ENCODE peak calls at places on chromosomes 5 and 9, in four cellular contexts. S, N, Y and D are unnamed samples.

GRCh38 chr5:164475339-164475977 is 970.0 kb downstream of the MAT2B start:
- DNase-seq in S (peak), N (no peak), Y (no peak), D (peak)

GRCh38 chr9:96219615-96220257 is 82.2 kb downstream of the HSD17B3 start:
- DNase-seq in S (no peak), N (peak), Y (peak), D (peak)

GRCh38 chr5:115414406-115415142 is 118.1 kb upstream of the CCDC112 start:
- DNase-seq in S (peak), N (no peak), Y (no peak), D (no peak)

GRCh38 chr9:22108581-22109370 is 99.7 kb upstream of the CDKN2B start:
- DNase-seq in S (peak), N (no peak), Y (no peak), D (no peak)

GRCh38 chr5:143304836-143305475 is 98.5 kb downstream of the NR3C1 start:
- DNase-seq in S (no peak), N (no peak), Y (no peak), D (no peak)

GRCh38 chr5:154868702-154869101 is 10.3 kb downstream of the CNOT8 start:
- DNase-seq in S (peak), N (no peak), Y (peak), D (peak)

GRCh38 chr9:104074876-104075275 is 19.2 kb upstream of the SMC2 start:
- DNase-seq in S (peak), N (no peak), Y (no peak), D (no peak)

GRCh38 chr9:1979815-1980367 is 35.3 kb upstream of the SMARCA2 start:
- DNase-seq in S (peak), N (no peak), Y (no peak), D (no peak)

GRCh38 chr9:114033397-114034103 is 44.5 kb downstream of the AMBP start:
- DNase-seq in S (no peak), N (peak), Y (peak), D (peak)

GRCh38 chr9:87889882-87890252 is 7.2 kb downstream of the SPATA31E1 start:
- DNase-seq in S (no peak), N (peak), Y (no peak), D (no peak)

GRCh38 chr5:145827275-145827674 is 7.9 kb downstream of the PRELID2 start:
- DNase-seq in S (no peak), N (no peak), Y (no peak), D (no peak)

GRCh38 chr5:15938961-15939360 is 240.6 kb downstream of the MARCHF11 start:
- DNase-seq in S (peak), N (no peak), Y (no peak), D (no peak)

GRCh38 chr9:130347931-130348330 is 82.4 kb downstream of the HMCN2 start:
- DNase-seq in S (no peak), N (no peak), Y (no peak), D (no peak)

GRCh38 chr5:44981708-44982107 is 173.0 kb downstream of the MRPS30 start:
- DNase-seq in S (no peak), N (no peak), Y (no peak), D (no peak)

GRCh38 chr5:80825780-80826460 is 134.2 kb upstream of the RASGRF2 start:
- DNase-seq in S (no peak), N (no peak), Y (no peak), D (no peak)

GRCh38 chr5:153711755-153712154 is 221.3 kb downstream of the GRIA1 start:
- DNase-seq in S (peak), N (no peak), Y (no peak), D (no peak)

GRCh38 chr5:53418409-53418808 is 62.0 kb upstream of the FST start:
- DNase-seq in S (peak), N (no peak), Y (no peak), D (peak)

GRCh38 chr5:149125386-149125891 is 15.9 kb upstream of the ABLIM3 start:
- DNase-seq in S (peak), N (peak), Y (peak), D (peak)

GRCh38 chr9:116372081-116372673 is 218.6 kb downstream of the PAPPA start:
- DNase-seq in S (no peak), N (no peak), Y (no peak), D (no peak)

GRCh38 chr5:171750316-171750788 is 35.3 kb upstream of the SMIM23 start:
- DNase-seq in S (peak), N (peak), Y (peak), D (peak)

GRCh38 chr5:67221487-67222242 is 25.1 kb upstream of the CD180 start:
- DNase-seq in S (no peak), N (no peak), Y (no peak), D (no peak)

GRCh38 chr5:111083323-111083722 is 8.8 kb upstream of the WDR36 start:
- DNase-seq in S (no peak), N (no peak), Y (no peak), D (no peak)

GRCh38 chr9:71819115-71819739 is 50.9 kb upstream of the CEMIP2 start:
- DNase-seq in S (peak), N (no peak), Y (no peak), D (no peak)

GRCh38 chr5:105392122-105392709 is 1829.6 kb upstream of the NUDT12 start:
- DNase-seq in S (no peak), N (no peak), Y (peak), D (no peak)
- H3K9ac ChIP-seq in S (no peak), N (no peak), Y (no peak), D (no peak)

GRCh38 chr9:124225945-124226344 is 31.8 kb upstream of the NEK6 start:
- DNase-seq in S (no peak), N (no peak), Y (no peak), D (no peak)
- H4K5ac ChIP-seq in S (no peak), N (no peak), Y (no peak), D (no peak)

GRCh38 chr5:138538943-138539627 is 4.0 kb downstream of the ETF1 start:
- DNase-seq in S (no peak), N (no peak), Y (no peak), D (no peak)

GRCh38 chr5:138539791-138540190 is 3.2 kb downstream of the ETF1 start:
- DNase-seq in S (no peak), N (no peak), Y (no peak), D (no peak)

GRCh38 chr5:138536665-138537315 is 6.2 kb downstream of the ETF1 start:
- DNase-seq in S (no peak), N (peak), Y (no peak), D (peak)

GRCh38 chr5:138533973-138534941 is 8.8 kb downstream of the ETF1 start:
- DNase-seq in S (no peak), N (no peak), Y (no peak), D (no peak)

DNA sequence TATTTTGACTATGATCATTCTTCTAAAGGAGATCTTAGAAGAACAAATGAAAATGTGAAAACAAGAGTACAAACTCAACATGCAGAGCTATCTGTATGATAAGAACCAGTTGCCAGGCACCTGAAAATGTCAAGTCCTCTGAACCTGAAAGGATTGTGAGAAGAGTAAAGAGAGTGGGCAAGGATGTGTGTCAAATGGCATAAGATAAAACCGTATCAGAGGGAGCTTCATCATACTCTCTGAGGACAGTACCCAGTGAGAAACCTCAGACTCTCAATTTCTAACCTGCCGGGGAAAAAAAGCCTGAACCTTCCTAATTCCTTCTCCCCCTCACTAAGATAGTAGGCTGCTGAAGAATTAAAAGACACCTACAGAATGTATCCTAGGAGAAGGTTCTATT is 6.8 kb downstream of the ETF1 start:
- DNase-seq in S (no peak), N (no peak), Y (no peak), D (no peak)
- H3K9ac ChIP-seq in S (no peak), N (no peak), Y (no peak), D (no peak)

GRCh38 chr9:136259836-136260235 is 14.2 kb upstream of the QSOX2 start:
- DNase-seq in S (no peak), N (no peak), Y (no peak), D (no peak)

GRCh38 chr9:136259517-136259813 is 13.9 kb upstream of the QSOX2 start:
- DNase-seq in S (no peak), N (no peak), Y (no peak), D (no peak)

GRCh38 chr9:136258299-136258625 is 12.7 kb upstream of the QSOX2 start:
- DNase-seq in S (no peak), N (no peak), Y (no peak), D (no peak)

GRCh38 chr9:136257381-136258298 is 12.0 kb upstream of the QSOX2 start:
- DNase-seq in S (no peak), N (no peak), Y (no peak), D (no peak)

DNA sequence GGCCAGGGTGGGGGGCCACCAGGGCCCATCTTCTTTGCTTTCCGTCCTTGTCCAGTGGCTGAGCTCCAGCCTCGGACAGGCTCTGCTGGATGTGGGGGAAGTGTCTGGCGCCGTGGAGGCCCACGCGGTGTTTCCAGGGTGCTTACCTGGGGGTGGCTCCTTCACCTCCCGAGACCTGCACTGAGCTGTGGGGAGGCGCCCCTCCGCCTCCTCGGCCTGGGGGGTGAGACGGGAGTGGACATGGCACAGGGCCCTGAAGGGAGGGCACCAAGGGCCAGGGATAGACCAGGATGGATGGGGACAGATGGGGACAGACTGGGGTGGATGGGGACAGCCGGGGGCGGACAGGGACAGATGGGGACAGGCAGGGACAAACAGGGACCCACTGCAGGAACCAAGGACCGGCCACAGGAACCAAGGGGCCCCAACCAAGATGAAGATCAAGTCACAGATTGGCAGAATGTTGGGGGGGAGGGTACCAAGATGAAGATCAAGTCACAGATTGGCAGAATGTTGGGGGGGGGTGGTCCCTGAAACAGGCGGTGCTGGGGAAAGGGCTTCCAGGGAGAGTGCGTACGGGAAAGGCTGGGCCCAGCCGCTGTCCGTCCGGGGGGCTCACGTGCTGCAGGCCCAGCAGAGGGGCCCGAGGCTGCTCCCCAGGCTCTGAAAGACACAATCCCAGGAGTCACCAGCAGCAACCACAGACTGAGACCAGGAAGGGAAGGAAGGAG is 13.3 kb upstream of the QSOX2 start:
- DNase-seq in S (no peak), N (no peak), Y (no peak), D (no peak)
- H4K5ac ChIP-seq in S (no peak), N (no peak), Y (no peak), D (no peak)

GRCh38 chr5:174339130-174339529 is 293.6 kb downstream of the NSG2 start:
- DNase-seq in S (no peak), N (no peak), Y (no peak), D (no peak)

GRCh38 chr5:174337276-174338203 is 292.0 kb downstream of the NSG2 start:
- DNase-seq in S (no peak), N (no peak), Y (no peak), D (peak)

GRCh38 chr5:174338204-174339010 is 292.9 kb downstream of the NSG2 start:
- DNase-seq in S (no peak), N (no peak), Y (no peak), D (peak)

GRCh38 chr5:174335682-174336364 is 290.3 kb downstream of the NSG2 start:
- DNase-seq in S (no peak), N (no peak), Y (no peak), D (no peak)

GRCh38 chr5:174336479-174336878 is 291.0 kb downstream of the NSG2 start:
- DNase-seq in S (no peak), N (no peak), Y (no peak), D (no peak)
- H3K9ac ChIP-seq in S (no peak), N (no peak), Y (no peak), D (no peak)

DNA sequence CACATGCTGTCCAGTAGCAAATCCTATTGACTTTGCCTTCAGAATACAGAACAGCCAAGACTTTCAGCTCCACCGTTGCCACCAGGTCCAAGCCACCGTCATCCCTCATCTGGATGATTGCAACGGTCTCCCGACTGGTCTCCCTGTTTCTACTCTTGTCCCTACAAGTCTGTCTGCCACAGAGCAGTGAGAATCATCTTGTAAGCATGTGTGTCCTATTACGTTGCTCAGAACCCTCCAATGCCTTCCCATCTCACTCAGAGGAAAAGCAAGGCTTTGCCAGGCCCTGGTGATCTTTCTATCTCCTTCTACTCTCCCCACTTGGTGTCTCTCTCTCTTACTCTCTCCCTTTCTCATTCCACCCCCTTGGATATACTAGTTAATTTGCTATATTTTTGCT is 76.7 kb upstream of the GDNF start:
- DNase-seq in S (no peak), N (no peak), Y (no peak), D (no peak)
- H4K5ac ChIP-seq in S (no peak), N (no peak), Y (no peak), D (no peak)

GRCh38 chr9:127634021-127634420 is 21.9 kb downstream of the STXBP1 start:
- DNase-seq in S (no peak), N (no peak), Y (no peak), D (peak)

GRCh38 chr9:127635198-127635735 is 23.2 kb downstream of the STXBP1 start:
- DNase-seq in S (peak), N (no peak), Y (no peak), D (no peak)

GRCh38 chr9:127634698-127635097 is 22.6 kb downstream of the STXBP1 start:
- DNase-seq in S (no peak), N (no peak), Y (no peak), D (peak)

GRCh38 chr9:127640908-127641545 is 28.9 kb downstream of the STXBP1 start:
- DNase-seq in S (no peak), N (no peak), Y (no peak), D (no peak)

DNA sequence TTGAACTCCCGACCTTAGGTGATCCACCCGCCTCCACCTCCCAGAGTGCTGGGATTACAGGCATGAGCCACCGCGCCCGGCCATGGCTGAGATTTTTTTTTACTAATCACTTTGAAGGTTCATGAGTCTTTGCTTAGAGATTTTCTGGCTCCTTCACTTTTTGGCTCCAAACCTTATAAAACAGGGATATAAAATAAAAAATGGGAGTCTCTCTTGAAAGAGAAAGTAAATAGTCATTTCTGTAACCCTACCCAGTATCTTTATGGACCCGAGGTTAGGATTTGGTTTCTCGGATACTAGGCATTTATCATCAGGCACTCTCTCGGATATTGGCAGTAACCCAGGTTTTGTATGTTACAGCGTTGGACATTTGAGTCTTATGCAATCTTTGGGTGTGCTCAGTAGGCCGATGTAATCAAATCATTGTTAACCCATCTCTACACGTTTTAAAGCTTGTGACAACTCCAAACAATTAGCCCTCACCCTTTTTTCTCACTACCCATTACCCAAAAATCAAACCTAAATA is 25.3 kb downstream of the STXBP1 start:
- DNase-seq in S (peak), N (no peak), Y (no peak), D (no peak)
- H3K9ac ChIP-seq in S (no peak), N (no peak), Y (no peak), D (no peak)

GRCh38 chr5:156759156-156759555 is 90.9 kb upstream of the PPP1R2B start:
- DNase-seq in S (no peak), N (no peak), Y (no peak), D (no peak)

GRCh38 chr5:156758012-156758791 is 91.9 kb upstream of the PPP1R2B start:
- DNase-seq in S (no peak), N (no peak), Y (no peak), D (no peak)

GRCh38 chr5:156753846-156754245 is 96.2 kb upstream of the PPP1R2B start:
- DNase-seq in S (no peak), N (no peak), Y (no peak), D (peak)

DNA sequence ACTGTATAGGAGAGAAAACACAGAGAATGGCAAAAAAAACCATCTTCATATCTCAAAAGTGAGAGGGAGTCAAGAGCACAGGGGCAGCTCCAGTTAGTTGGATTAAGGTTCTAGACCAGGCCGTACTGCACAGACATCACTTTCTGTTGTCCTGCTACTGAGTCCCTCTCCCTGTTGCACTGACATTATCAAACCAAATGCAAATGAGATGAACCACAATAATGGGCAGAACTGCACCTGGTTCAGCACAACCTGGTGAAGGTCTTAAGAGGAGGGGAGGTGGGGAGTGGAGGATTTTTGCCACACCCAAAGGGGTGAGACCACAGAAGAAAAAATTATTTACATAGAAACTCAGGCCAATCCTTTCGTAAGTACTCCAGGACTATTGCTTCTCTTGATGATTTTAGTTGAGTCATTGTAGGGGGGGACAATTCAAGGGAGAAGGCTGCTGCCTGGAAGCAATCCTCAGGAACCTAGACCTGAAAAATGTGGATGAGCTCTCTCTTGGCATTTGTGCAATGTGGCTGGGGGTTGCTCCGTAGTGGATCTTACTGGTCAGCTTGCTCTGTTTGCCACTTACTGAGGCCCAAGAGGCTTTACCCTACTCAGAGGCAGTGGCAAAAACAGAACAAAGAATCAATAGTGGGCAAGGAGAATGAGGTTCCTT is 94.5 kb upstream of the PPP1R2B start:
- DNase-seq in S (peak), N (no peak), Y (no peak), D (peak)
- H4K5ac ChIP-seq in S (no peak), N (no peak), Y (no peak), D (no peak)